ENCODE peak calls at places on chromosomes 16 and 17, in five cellular contexts. Z is A549, E is transverse colon, U is heart left ventricle, T is spleen. F is an unnamed sample.

GRCh38 chr16:27639588-27640276 is 89.8 kb downstream of the KATNIP start:
- DNase-seq in Z (peak), E (no peak), U (no peak), T (no peak), F (peak)

GRCh38 chr17:45170976-45171337 is 9.3 kb downstream of the HEXIM2 start:
- DNase-seq in Z (peak), E (peak), U (peak), T (no peak), F (peak)

GRCh38 chr17:59751955-59752413 is 44.5 kb downstream of the VMP1 start:
- DNase-seq in Z (no peak), E (no peak), U (no peak), T (no peak), F (no peak)

GRCh38 chr17:3998436-3998835 is 34.2 kb upstream of the ATP2A3 start:
- DNase-seq in Z (no peak), E (no peak), U (no peak), T (peak), F (no peak)

GRCh38 chr17:21039839-21040575 is 2.8 kb downstream of the USP22 start:
- DNase-seq in Z (peak), E (no peak), U (no peak), T (no peak), F (peak)

GRCh38 chr17:72416054-72416691 is 295.4 kb downstream of the SOX9 start:
- DNase-seq in Z (no peak), E (no peak), U (no peak), T (no peak), F (no peak)

GRCh38 chr17:21303441-21304065 is 19.0 kb downstream of the MAP2K3 start:
- DNase-seq in Z (no peak), E (peak), U (no peak), T (peak), F (peak)

GRCh38 chr16:89491238-89491869 is 993 bp upstream of the ANKRD11 start:
- DNase-seq in Z (peak), E (no peak), U (no peak), T (no peak), F (no peak)

GRCh38 chr16:21501869-21502667 is 97.3 kb upstream of the METTL9 start:
- DNase-seq in Z (peak), E (peak), U (peak), T (peak), F (peak)

GRCh38 chr16:86396918-86397317 is 113.4 kb upstream of the FOXF1 start:
- DNase-seq in Z (no peak), E (peak), U (no peak), T (no peak), F (peak)

GRCh38 chr17:69511244-69511643 is 96.7 kb downstream of the MAP2K6 start:
- DNase-seq in Z (no peak), E (no peak), U (no peak), T (no peak), F (no peak)

GRCh38 chr16:17367034-17367433 is 103.7 kb downstream of the XYLT1 start:
- DNase-seq in Z (no peak), E (no peak), U (no peak), T (peak), F (no peak)

DNA sequence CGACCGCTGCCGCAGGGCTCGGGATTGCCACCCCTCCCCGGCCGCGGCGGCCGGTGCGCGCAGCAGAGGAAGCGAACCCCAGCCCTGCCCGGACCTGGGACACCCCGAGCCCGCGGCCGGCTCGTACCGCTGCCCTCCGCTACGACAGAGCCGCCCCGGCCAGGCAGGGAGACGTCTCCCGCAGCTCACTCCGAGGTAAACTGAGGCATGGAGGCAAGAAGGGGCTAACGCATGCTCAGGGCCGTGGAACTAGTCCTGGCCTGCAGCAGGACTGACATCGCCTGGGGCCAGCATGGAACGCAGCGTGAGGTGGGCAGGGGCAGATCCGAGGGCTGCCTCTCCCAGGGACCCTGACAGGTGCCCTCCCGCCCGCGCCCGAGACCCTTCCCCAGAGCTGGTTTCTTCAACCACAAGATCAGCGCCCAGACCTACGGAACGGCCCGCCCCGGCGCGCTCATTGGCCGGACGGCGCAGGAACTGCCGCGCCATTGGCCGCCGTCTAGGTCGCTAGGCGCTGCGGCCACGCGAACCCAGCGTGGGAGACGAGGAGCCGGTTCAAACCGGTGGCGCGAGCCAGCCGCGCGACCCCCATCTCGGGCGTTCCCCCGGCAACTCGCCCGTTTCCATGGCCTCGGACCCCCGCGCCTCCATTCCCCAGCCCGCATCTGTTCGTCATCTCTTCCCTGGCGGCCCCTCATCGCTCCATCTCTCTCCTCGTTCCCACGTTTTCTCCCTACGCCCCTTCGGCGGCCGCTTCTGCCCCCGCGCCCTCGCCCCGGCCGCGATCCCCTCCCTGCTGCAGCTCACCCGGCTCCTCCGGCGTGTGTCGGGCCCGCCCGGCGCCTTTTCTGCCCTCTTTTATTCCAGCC is at the start of gene SLC43A2:
- DNase-seq in Z (peak), E (peak), U (peak), T (peak), F (peak)
- TF ChIP-seq POLR2A in Z (peak), E (peak), U (no peak), T (no peak), F (peak)

GRCh38 chr17:63626551-63627228 is 4.5 kb downstream of the MAP3K3 start:
- DNase-seq in Z (no peak), E (no peak), U (no peak), T (no peak), F (peak)

GRCh38 chr17:63622571-63623390 is 564 bp downstream of the MAP3K3 start:
- DNase-seq in Z (peak), E (peak), U (peak), T (peak), F (peak)

GRCh38 chr17:63621229-63621683 is 961 bp upstream of the MAP3K3 start:
- DNase-seq in Z (no peak), E (no peak), U (no peak), T (no peak), F (no peak)

GRCh38 chr17:63623786-63624185 is 1.6 kb downstream of the MAP3K3 start:
- DNase-seq in Z (no peak), E (no peak), U (no peak), T (no peak), F (peak)

GRCh38 chr17:63621684-63622570 is at the start of gene MAP3K3:
- DNase-seq in Z (peak), E (peak), U (peak), T (peak), F (peak)
- TF ChIP-seq POLR2A in Z (peak), E (peak), U (peak), T (no peak), F (peak)

GRCh38 chr16:3321802-3322201 is 16.5 kb downstream of the ZNF75A start:
- DNase-seq in Z (peak), E (no peak), U (no peak), T (no peak), F (no peak)

GRCh38 chr16:3311496-3311895 is 6.2 kb downstream of the ZNF75A start:
- DNase-seq in Z (no peak), E (no peak), U (no peak), T (no peak), F (no peak)

DNA sequence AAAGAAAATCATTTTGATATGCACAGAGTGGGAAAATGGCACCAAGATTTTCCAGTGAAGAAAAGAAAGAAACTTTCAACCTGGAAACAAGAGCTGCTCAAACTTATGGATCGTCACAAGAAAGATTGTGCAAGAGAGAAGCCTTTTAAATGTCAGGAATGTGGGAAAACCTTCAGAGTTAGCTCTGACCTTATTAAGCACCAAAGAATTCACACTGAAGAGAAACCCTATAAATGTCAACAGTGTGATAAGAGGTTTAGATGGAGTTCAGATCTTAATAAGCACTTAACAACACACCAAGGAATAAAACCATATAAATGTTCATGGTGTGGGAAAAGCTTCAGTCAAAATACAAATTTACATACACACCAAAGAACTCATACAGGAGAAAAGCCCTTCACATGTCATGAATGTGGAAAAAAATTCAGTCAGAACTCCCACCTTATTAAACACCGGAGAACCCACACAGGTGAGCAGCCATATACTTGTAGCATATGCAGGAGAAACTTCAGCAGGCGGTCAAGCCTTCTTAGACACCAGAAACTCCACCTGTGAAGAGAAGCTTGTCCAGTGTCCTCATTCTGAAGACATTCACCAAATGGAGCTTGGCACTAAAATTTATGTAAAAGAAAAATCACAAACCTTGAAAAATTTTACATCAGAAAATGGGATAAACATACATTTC is 12.2 kb downstream of the ZNF75A start:
- DNase-seq in Z (peak), E (no peak), U (no peak), T (no peak), F (peak)
- TF ChIP-seq POLR2A in Z (no peak), E (no peak), U (no peak), T (no peak), F (no peak)

DNA sequence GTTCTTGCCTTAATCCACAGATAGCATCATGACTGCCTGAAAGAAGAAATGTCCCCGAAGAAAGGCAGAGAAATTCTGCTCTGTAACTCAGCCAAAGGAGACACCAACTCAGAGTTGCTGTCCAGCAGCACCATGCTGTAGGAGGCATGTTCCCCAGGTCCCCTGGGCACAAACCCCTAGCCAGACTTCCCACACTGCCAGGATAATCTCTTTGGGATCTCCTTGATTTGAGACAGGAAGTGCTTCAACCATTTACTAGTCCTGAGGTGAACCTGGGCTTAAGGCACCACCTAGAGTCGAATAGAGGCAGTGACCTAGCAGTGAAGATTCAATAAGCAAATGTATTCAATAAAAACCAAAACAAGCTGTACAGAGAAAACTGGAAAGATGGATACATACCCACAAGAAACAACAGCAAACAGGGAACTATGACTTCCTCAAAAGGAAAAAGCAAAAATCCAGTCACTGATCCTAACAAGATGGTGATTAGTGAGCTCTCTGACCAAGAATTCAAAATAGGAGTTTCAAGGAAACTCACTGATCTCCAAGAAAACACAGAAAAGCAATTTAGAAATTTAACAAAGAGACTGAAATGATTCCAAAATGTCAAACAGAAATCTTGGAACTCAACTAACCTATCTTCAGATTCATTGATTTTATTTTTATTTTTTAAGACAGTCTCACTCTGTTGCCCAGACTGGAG is 5.7 kb downstream of the OR4D2 start:
- DNase-seq in Z (peak), E (no peak), U (no peak), T (no peak), F (no peak)
- TF ChIP-seq POLR2A in Z (no peak), E (no peak), U (no peak), T (no peak), F (no peak)

GRCh38 chr17:43021739-43022512 is at the start of gene VAT1:
- DNase-seq in Z (peak), E (peak), U (peak), T (peak), F (peak)
- TF ChIP-seq POLR2A in Z (peak), E (peak), U (peak), T (no peak), F (peak)

GRCh38 chr16:30066882-30067583 is 1.5 kb downstream of the ALDOA start:
- DNase-seq in Z (no peak), E (peak), U (peak), T (no peak), F (no peak)
- TF ChIP-seq POLR2A in Z (no peak), E (peak), U (no peak), T (no peak), F (no peak)

GRCh38 chr17:6040473-6040872 is 29.7 kb upstream of the WSCD1 start:
- DNase-seq in Z (no peak), E (no peak), U (no peak), T (peak), F (no peak)
- TF ChIP-seq POLR2A in Z (no peak), E (no peak), U (no peak), T (no peak), F (no peak)

DNA sequence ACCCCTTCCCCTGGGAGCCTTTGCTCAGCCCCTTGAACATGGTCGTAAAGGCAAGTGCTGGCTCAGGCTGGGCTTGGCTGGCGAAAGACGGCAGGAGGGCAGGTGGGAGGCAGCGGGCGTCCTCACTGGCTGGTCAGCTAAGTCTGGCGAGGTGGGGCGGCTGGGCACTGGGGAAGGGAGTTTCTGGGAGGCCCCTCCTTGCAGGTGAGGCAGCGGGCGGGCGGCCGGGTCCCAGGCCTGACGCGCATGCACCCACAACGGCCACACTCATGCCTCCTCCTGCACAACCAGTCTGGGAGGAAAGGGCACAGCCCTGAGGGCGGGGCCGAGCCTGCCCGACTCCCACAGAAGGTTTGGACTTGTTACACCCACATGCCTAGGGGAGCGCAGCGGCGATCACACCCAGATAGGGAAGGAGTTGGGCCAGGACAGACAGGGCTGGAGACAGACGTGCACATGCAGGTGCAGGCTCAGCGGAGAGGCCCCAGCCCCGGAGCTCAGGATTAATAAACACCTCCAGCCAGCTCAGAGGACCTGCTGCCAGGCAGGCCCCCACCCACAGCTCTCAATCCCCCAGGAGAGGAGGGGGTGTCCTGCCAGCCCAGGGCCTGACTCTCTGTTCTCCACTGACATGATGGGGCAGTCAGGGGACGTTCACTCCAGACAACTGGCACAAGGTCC is at the start of gene EVPL:
- DNase-seq in Z (peak), E (peak), U (no peak), T (no peak), F (no peak)
- TF ChIP-seq POLR2A in Z (peak), E (peak), U (no peak), T (no peak), F (no peak)

DNA sequence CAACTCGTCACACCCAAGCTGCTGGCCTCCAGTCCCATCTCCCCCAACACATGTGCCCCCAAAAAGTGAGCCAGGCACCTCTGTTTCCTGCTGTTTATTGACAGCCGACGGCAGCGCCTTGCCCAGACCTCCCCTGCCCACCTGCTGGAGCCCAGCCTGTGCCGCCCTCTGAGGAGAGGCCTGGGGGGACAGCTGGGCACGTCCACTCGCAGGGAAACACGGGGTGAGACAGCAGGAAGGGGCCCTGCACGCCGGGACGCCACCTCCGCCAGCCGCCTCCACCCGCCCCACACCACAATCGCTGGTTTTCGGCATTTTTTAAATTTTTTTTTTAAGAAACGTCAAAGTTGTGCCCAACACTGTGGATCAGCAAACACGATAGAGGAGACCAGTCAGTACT is 19.3 kb downstream of the CASKIN1 start:
- DNase-seq in Z (no peak), E (no peak), U (no peak), T (no peak), F (no peak)
- TF ChIP-seq POLR2A in Z (no peak), E (no peak), U (no peak), T (no peak), F (no peak)